ENCODE peak calls at places on chromosomes 12 and 14, in six cellular contexts. J, N, A, R, L and G are unnamed samples.
A peak's percentile ranks its signal among the peaks of the same experiment; 100 is the strongest.

GRCh38 chr12:65632131-65632855 is 192.0 kb upstream of the HMGA2 start:
- DNase-seq in J (no peak), N (no peak), A (no peak), R (no peak), L (peak; percentile 66), G (no peak)

GRCh38 chr12:125509195-125509594 is 444.0 kb downstream of the AACS start:
- DNase-seq in J (no peak), N (no peak), A (no peak), R (no peak), L (no peak), G (no peak)

GRCh38 chr14:75506930-75507329 is 15.3 kb upstream of the BATF start:
- DNase-seq in J (no peak), N (no peak), A (no peak), R (no peak), L (no peak), G (no peak)

GRCh38 chr12:62919827-62920226 is 15.1 kb downstream of the PPM1H start:
- DNase-seq in J (no peak), N (no peak), A (no peak), R (peak; percentile 69), L (no peak), G (no peak)

GRCh38 chr12:100077367-100077766 is 65.3 kb downstream of the BLTP3B start:
- DNase-seq in J (no peak), N (no peak), A (no peak), R (no peak), L (peak; percentile 15), G (no peak)

GRCh38 chr12:85273411-85274075 is 6.5 kb upstream of the ALX1 start:
- DNase-seq in J (no peak), N (peak; percentile 39), A (no peak), R (no peak), L (peak; percentile 5), G (no peak)

GRCh38 chr12:91072931-91073330 is 15.1 kb upstream of the KERA start:
- DNase-seq in J (no peak), N (no peak), A (no peak), R (no peak), L (no peak), G (no peak)

GRCh38 chr14:61188936-61189808 is 92.0 kb downstream of the TMEM30B start:
- DNase-seq in J (peak; percentile 70), N (peak; percentile 29), A (no peak), R (peak; percentile 51), L (peak; percentile 72), G (no peak)

GRCh38 chr12:12095016-12095415 is 24.3 kb downstream of the BCL2L14 start:
- DNase-seq in J (no peak), N (no peak), A (no peak), R (no peak), L (no peak), G (no peak)

GRCh38 chr12:62915130-62915529 is 19.8 kb downstream of the PPM1H start:
- DNase-seq in J (no peak), N (no peak), A (no peak), R (no peak), L (no peak), G (no peak)

GRCh38 chr14:34365309-34365915 is 96.6 kb downstream of the SPTSSA start:
- DNase-seq in J (no peak), N (no peak), A (no peak), R (no peak), L (peak; percentile 28), G (no peak)

GRCh38 chr12:123085730-123086487 is 65.0 kb downstream of the PITPNM2 start:
- DNase-seq in J (peak; percentile 41), N (no peak), A (peak; percentile 57), R (peak; percentile 95), L (peak; percentile 82), G (no peak)

GRCh38 chr12:11108862-11109261 is 16.7 kb upstream of the TAS2R43 start:
- DNase-seq in J (no peak), N (no peak), A (no peak), R (no peak), L (no peak), G (no peak)

GRCh38 chr12:64175254-64175945 is 46.7 kb downstream of the KICS2 start:
- DNase-seq in J (peak; percentile 50), N (no peak), A (no peak), R (no peak), L (peak; percentile 24), G (no peak)

GRCh38 chr12:54357802-54358619 is 6.3 kb downstream of the GPR84 start:
- DNase-seq in J (peak; percentile 40), N (no peak), A (no peak), R (no peak), L (peak; percentile 48), G (no peak)

GRCh38 chr14:74955229-74955999 is at the start of gene PGF:
- DNase-seq in J (peak; percentile 77), N (peak; percentile 54), A (no peak), R (peak; percentile 45), L (peak; percentile 67), G (no peak)

GRCh38 chr12:54053625-54054441 is at the start of gene HOXC4:
- DNase-seq in J (peak; percentile 67), N (no peak), A (no peak), R (no peak), L (peak; percentile 22), G (no peak)

GRCh38 chr12:68565391-68565903 is 45.3 kb upstream of the RAP1B start:
- DNase-seq in J (peak; percentile 18), N (no peak), A (no peak), R (peak; percentile 70), L (peak; percentile 95), G (no peak)

GRCh38 chr12:96249196-96250118 is 55.3 kb downstream of the ELK3 start:
- DNase-seq in J (no peak), N (no peak), A (no peak), R (peak; percentile 12), L (peak; percentile 53), G (no peak)

GRCh38 chr12:122834229-122834920 is 882 bp upstream of the HIP1R start:
- DNase-seq in J (peak; percentile 73), N (peak; percentile 88), A (no peak), R (peak; percentile 86), L (peak; percentile 74), G (no peak)

GRCh38 chr14:39266589-39266870 is 32.8 kb downstream of the MIA2 start:
- DNase-seq in J (no peak), N (no peak), A (no peak), R (no peak), L (peak; percentile 73), G (no peak)

GRCh38 chr12:89775336-89776005 is 66.8 kb upstream of the ATP2B1 start:
- DNase-seq in J (no peak), N (no peak), A (no peak), R (peak; percentile 76), L (peak; percentile 54), G (no peak)

GRCh38 chr14:57512221-57512620 is 18.6 kb upstream of the CCDC198 start:
- DNase-seq in J (peak; percentile 41), N (no peak), A (no peak), R (no peak), L (no peak), G (no peak)

GRCh38 chr12:120944645-120945217 is 33.6 kb upstream of the HNF1A start:
- DNase-seq in J (peak; percentile 76), N (peak; percentile 42), A (no peak), R (peak; percentile 57), L (peak; percentile 64), G (peak; percentile 7)

GRCh38 chr12:116476227-116476852 is 82.8 kb upstream of the MAP1LC3B2 start:
- DNase-seq in J (no peak), N (no peak), A (no peak), R (no peak), L (no peak), G (no peak)

GRCh38 chr12:109621271-109621671 is 47.7 kb downstream of the MVK start:
- DNase-seq in J (peak; percentile 57), N (no peak), A (no peak), R (no peak), L (no peak), G (no peak)

GRCh38 chr12:19388131-19388549 is 51.2 kb upstream of the AEBP2 start:
- DNase-seq in J (no peak), N (no peak), A (no peak), R (no peak), L (no peak), G (no peak)

GRCh38 chr14:35879654-35880249 is 53.6 kb downstream of the BRMS1L start:
- DNase-seq in J (peak; percentile 55), N (no peak), A (no peak), R (peak; percentile 20), L (peak; percentile 53), G (no peak)

GRCh38 chr12:42482820-42483533 is 106.6 kb downstream of the PRICKLE1 start:
- DNase-seq in J (peak; percentile 69), N (peak; percentile 86), A (peak; percentile 26), R (peak; percentile 77), L (peak; percentile 71), G (peak; percentile 31)

GRCh38 chr12:124764870-124765570 is 98.6 kb downstream of the SCARB1 start:
- DNase-seq in J (no peak), N (no peak), A (no peak), R (peak; percentile 89), L (no peak), G (no peak)

GRCh38 chr12:104057771-104058197 is 6.5 kb upstream of the HCFC2 start:
- DNase-seq in J (peak; percentile 50), N (no peak), A (no peak), R (peak; percentile 25), L (peak; percentile 56), G (no peak)

GRCh38 chr12:9364224-9365176 is 156.3 kb upstream of the PZP start:
- DNase-seq in J (no peak), N (no peak), A (no peak), R (peak; percentile 64), L (peak; percentile 80), G (no peak)

GRCh38 chr14:28759658-28760313 is 6.8 kb upstream of the FOXG1 start:
- DNase-seq in J (no peak), N (no peak), A (no peak), R (no peak), L (no peak), G (no peak)

GRCh38 chr14:63988579-63988978 is 135.8 kb downstream of the SYNE2 start:
- DNase-seq in J (peak; percentile 1), N (no peak), A (no peak), R (no peak), L (no peak), G (no peak)

GRCh38 chr14:104361921-104362681 is 217.5 kb upstream of the C14orf180 start:
- DNase-seq in J (no peak), N (no peak), A (no peak), R (no peak), L (no peak), G (no peak)